ENCODE peak calls at places on chromosomes 16 and 17, in five cellular contexts. Z is DND-41, C is AG04449, T is COR-L47, I is NCI-H774. E is an unnamed sample.

GRCh38 chr16:3842994-3843393 is 37.5 kb downstream of the CREBBP start:
- DNase-seq in I (no peak), Z (no peak), C (no peak), T (no peak), E (no peak)

GRCh38 chr17:76268991-76269981 is 4.1 kb downstream of the UBALD2 start:
- DNase-seq in T (no peak), C (no peak), Z (no peak), I (no peak), E (no peak)

GRCh38 chr17:81871387-81872120 is 417 bp upstream of the ARHGDIA start:
- DNase-seq in T (peak), Z (peak), C (no peak), I (peak), E (peak)

GRCh38 chr16:82138478-82139285 is 31.3 kb downstream of the MPHOSPH6 start:
- DNase-seq in Z (peak), C (no peak), I (no peak), T (no peak), E (no peak)

GRCh38 chr16:52597772-52598483 is 51.0 kb upstream of the TOX3 start:
- DNase-seq in T (peak), C (no peak), I (peak), Z (no peak), E (no peak)

GRCh38 chr17:43517161-43517560 is 29.0 kb downstream of the ETV4 start:
- DNase-seq in I (no peak), C (no peak), T (no peak), Z (no peak), E (no peak)

GRCh38 chr16:86634290-86634689 is 55.9 kb downstream of the FOXL1 start:
- DNase-seq in T (no peak), I (no peak), Z (no peak), C (no peak), E (no peak)

GRCh38 chr17:11814655-11815262 is 182.5 kb downstream of the ZNF18 start:
- DNase-seq in Z (no peak), T (no peak), C (no peak), I (no peak), E (no peak)

GRCh38 chr17:77834170-77835115 is 124.1 kb upstream of the TNRC6C start:
- DNase-seq in C (no peak), T (no peak), I (no peak), Z (peak), E (no peak)

GRCh38 chr17:19341641-19342610 is 20.6 kb downstream of the B9D1 start:
- DNase-seq in I (no peak), C (no peak), T (no peak), Z (no peak), E (peak)

GRCh38 chr17:34412534-34412933 is 49.5 kb upstream of the CCL1 start:
- DNase-seq in I (no peak), T (no peak), C (no peak), Z (no peak), E (no peak)

GRCh38 chr16:89847056-89847929 is 19.0 kb downstream of the SPIRE2 start:
- DNase-seq in Z (no peak), C (no peak), T (peak), I (no peak), E (no peak)

GRCh38 chr16:57112403-57113041 is 20.1 kb downstream of the CPNE2 start:
- DNase-seq in I (no peak), C (no peak), Z (no peak), T (no peak), E (no peak)

GRCh38 chr17:62854026-62854425 is 45.9 kb upstream of the MARCHF10 start:
- DNase-seq in T (no peak), Z (no peak), C (no peak), I (no peak), E (no peak)

GRCh38 chr16:83137326-83137770 is 510.6 kb downstream of the CDH13 start:
- DNase-seq in I (no peak), Z (peak), C (no peak), T (no peak), E (no peak)

GRCh38 chr16:522320-523096 is 5.0 kb upstream of the CAPN15 start:
- DNase-seq in C (no peak), Z (no peak), T (no peak), I (no peak), E (no peak)

GRCh38 chr17:50056217-50056960 is 479 bp downstream of the ITGA3 start:
- DNase-seq in C (no peak), I (peak), T (peak), Z (peak), E (peak)

GRCh38 chr16:81876273-81876900 is 97.3 kb downstream of the PLCG2 start:
- DNase-seq in C (no peak), Z (no peak), I (no peak), T (no peak), E (no peak)

GRCh38 chr17:64506201-64506575 is at the start of gene DDX5:
- DNase-seq in T (peak), Z (peak), C (peak), I (peak), E (peak)

GRCh38 chr16:74291577-74292208 is 4.9 kb upstream of the PSMD7 start:
- DNase-seq in T (no peak), C (no peak), I (no peak), Z (no peak), E (no peak)

GRCh38 chr16:6558133-6558532 is 774.5 kb upstream of the RBFOX1 start:
- DNase-seq in C (no peak), T (no peak), I (no peak), Z (no peak), E (no peak)

GRCh38 chr17:73984981-73985380 is 218.5 kb upstream of the RPL38 start:
- DNase-seq in T (no peak), I (no peak), C (no peak), Z (no peak), E (no peak)

GRCh38 chr17:10127819-10128375 is 70.5 kb downstream of the GAS7 start:
- DNase-seq in C (peak), Z (no peak), I (no peak), T (no peak), E (no peak)

GRCh38 chr17:81044764-81045589 is 10.0 kb downstream of the BAIAP2 start:
- DNase-seq in Z (no peak), C (no peak), I (peak), T (peak), E (no peak)

GRCh38 chr16:69286941-69287713 is 24.0 kb upstream of the VPS4A start:
- DNase-seq in Z (peak), I (peak), C (no peak), T (peak), E (no peak)

GRCh38 chr16:81004646-81005353 is 1.9 kb downstream of the CMC2 start:
- DNase-seq in T (peak), Z (peak), C (no peak), I (no peak), E (no peak)

GRCh38 chr17:38710985-38711384 is 5.9 kb downstream of the MLLT6 start:
- DNase-seq in C (no peak), T (no peak), Z (no peak), I (no peak), E (no peak)

GRCh38 chr17:50344712-50345380 is 1.1 kb upstream of the XYLT2 start:
- DNase-seq in I (no peak), T (no peak), C (no peak), Z (no peak), E (no peak)

GRCh38 chr16:56645311-56645710 is 6.4 kb upstream of the MT1B start:
- DNase-seq in T (no peak), I (no peak), Z (no peak), C (no peak), E (no peak)

GRCh38 chr16:57144027-57144426 is 41.8 kb downstream of the PSME3IP1 start:
- DNase-seq in Z (no peak), I (no peak), T (no peak), C (no peak), E (no peak)

GRCh38 chr17:47727704-47728036 is 5.4 kb upstream of the TBX21 start:
- DNase-seq in C (no peak), Z (no peak), T (no peak), I (no peak), E (peak)

GRCh38 chr16:89026121-89026612 is 49.2 kb upstream of the CBFA2T3 start:
- DNase-seq in T (no peak), I (no peak), Z (peak), C (no peak), E (no peak)

GRCh38 chr17:60615840-60616239 is 15.8 kb downstream of the PPM1D start:
- DNase-seq in T (no peak), C (no peak), I (no peak), Z (no peak), E (no peak)

E was measured in chondrocyte.